ENCODE peak calls at places on chromosomes 4 and X, in ten cellular contexts. One of them, this sample, is unnamed. For H3K4me1, the result is how much of the 10 kb centered on the place peaks cover.

GRCh38 chrX:74178536-74178935 is 125.4 kb upstream of the ZCCHC13 start:
- DNase-seq in body of pancreas: no peak
- DNase-seq in fibroblast of lung: no peak
- DNase-seq in ascending aorta: no peak
- DNase-seq in psoas muscle: no peak
- DNase-seq in stomach: no peak
- DNase-seq in upper lobe of right lung: no peak
- DNase-seq in colonic mucosa: no peak
- DNase-seq in right atrium auricular region: no peak
- DNase-seq in upper lobe of left lung: peak
- DNase-seq in this sample: peak

GRCh38 chr4:76212851-76213414 is 691 bp downstream of the SCARB2 start:
- DNase-seq in body of pancreas: no peak
- DNase-seq in fibroblast of lung: peak
- DNase-seq in ascending aorta: no peak
- DNase-seq in psoas muscle: no peak
- DNase-seq in stomach: no peak
- DNase-seq in upper lobe of right lung: no peak
- DNase-seq in colonic mucosa: peak
- DNase-seq in right atrium auricular region: no peak
- DNase-seq in upper lobe of left lung: no peak
- DNase-seq in this sample: no peak

GRCh38 chr4:22897520-22898108 is 204.9 kb downstream of the GBA3 start:
- DNase-seq in body of pancreas: peak
- DNase-seq in fibroblast of lung: peak
- DNase-seq in ascending aorta: no peak
- DNase-seq in psoas muscle: no peak
- DNase-seq in stomach: peak
- DNase-seq in upper lobe of right lung: no peak
- DNase-seq in colonic mucosa: no peak
- DNase-seq in right atrium auricular region: no peak
- DNase-seq in upper lobe of left lung: no peak
- DNase-seq in this sample: no peak

GRCh38 chrX:15744181-15744867 is 6.3 kb downstream of the CA5B start:
- DNase-seq in body of pancreas: peak
- DNase-seq in fibroblast of lung: no peak
- DNase-seq in ascending aorta: no peak
- DNase-seq in psoas muscle: no peak
- DNase-seq in stomach: peak
- DNase-seq in upper lobe of right lung: no peak
- DNase-seq in colonic mucosa: no peak
- DNase-seq in right atrium auricular region: no peak
- DNase-seq in upper lobe of left lung: peak
- DNase-seq in this sample: no peak

GRCh38 chr4:107071108-107071507 is 35.0 kb upstream of the DKK2 start:
- DNase-seq in body of pancreas: no peak
- DNase-seq in fibroblast of lung: no peak
- DNase-seq in ascending aorta: no peak
- DNase-seq in psoas muscle: no peak
- DNase-seq in stomach: no peak
- DNase-seq in upper lobe of right lung: no peak
- DNase-seq in colonic mucosa: no peak
- DNase-seq in right atrium auricular region: no peak
- DNase-seq in upper lobe of left lung: no peak
- DNase-seq in this sample: no peak

GRCh38 chr4:74536557-74536956 is 91.6 kb downstream of the AREG start:
- DNase-seq in body of pancreas: no peak
- DNase-seq in fibroblast of lung: peak
- DNase-seq in ascending aorta: no peak
- DNase-seq in psoas muscle: no peak
- DNase-seq in stomach: no peak
- DNase-seq in upper lobe of right lung: no peak
- DNase-seq in colonic mucosa: no peak
- DNase-seq in right atrium auricular region: no peak
- DNase-seq in upper lobe of left lung: no peak
- DNase-seq in this sample: no peak

GRCh38 chr4:38114435-38114834 is 154.2 kb downstream of the PTTG2 start:
- DNase-seq in body of pancreas: no peak
- DNase-seq in fibroblast of lung: no peak
- DNase-seq in ascending aorta: no peak
- DNase-seq in psoas muscle: no peak
- DNase-seq in stomach: no peak
- DNase-seq in upper lobe of right lung: no peak
- DNase-seq in colonic mucosa: no peak
- DNase-seq in right atrium auricular region: no peak
- DNase-seq in upper lobe of left lung: no peak
- DNase-seq in this sample: no peak

GRCh38 chrX:139078342-139078741 is 366.8 kb upstream of the FGF13 start:
- DNase-seq in body of pancreas: no peak
- DNase-seq in fibroblast of lung: no peak
- DNase-seq in ascending aorta: no peak
- DNase-seq in psoas muscle: no peak
- DNase-seq in stomach: no peak
- DNase-seq in upper lobe of right lung: no peak
- DNase-seq in colonic mucosa: no peak
- DNase-seq in right atrium auricular region: no peak
- DNase-seq in upper lobe of left lung: no peak
- DNase-seq in this sample: no peak

DNA sequence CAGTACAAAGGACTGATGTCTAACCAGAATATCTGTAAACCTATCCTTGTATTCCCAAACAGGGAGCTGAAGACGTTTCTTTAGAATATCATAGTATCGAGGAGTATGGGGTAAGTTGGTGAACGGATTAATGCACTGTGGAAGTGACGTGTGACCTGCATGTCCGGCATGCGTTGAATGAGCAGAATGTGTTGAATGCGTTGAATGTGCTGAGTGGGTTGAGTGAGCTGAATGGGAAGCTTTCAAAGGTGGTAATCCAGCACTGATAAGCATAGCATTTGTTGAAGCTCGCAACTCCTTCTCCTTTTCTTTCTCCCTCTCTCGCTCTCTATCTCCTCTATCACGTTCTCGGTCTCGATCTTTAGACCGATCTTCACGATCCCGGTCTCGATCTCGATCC is 8.1 kb downstream of the DHX15 start:
- DNase-seq in body of pancreas: no peak
- DNase-seq in fibroblast of lung: no peak
- DNase-seq in ascending aorta: no peak
- DNase-seq in psoas muscle: no peak
- DNase-seq in stomach: no peak
- DNase-seq in upper lobe of right lung: no peak
- DNase-seq in colonic mucosa: no peak
- DNase-seq in right atrium auricular region: no peak
- DNase-seq in upper lobe of left lung: no peak
- DNase-seq in this sample: no peak
- H3K4me1 ChIP-seq in body of pancreas: under half
- H3K4me1 ChIP-seq in fibroblast of lung: under half
- H3K4me1 ChIP-seq in ascending aorta: under half
- H3K4me1 ChIP-seq in psoas muscle: under half
- H3K4me1 ChIP-seq in stomach: under half
- H3K4me1 ChIP-seq in upper lobe of right lung: under half
- H3K4me1 ChIP-seq in colonic mucosa: under half
- H3K4me1 ChIP-seq in right atrium auricular region: under half
- H3K4me1 ChIP-seq in upper lobe of left lung: under half
- H3K4me1 ChIP-seq in this sample: under half

GRCh38 chrX:153944140-153944799 is at the start of gene RENBP:
- DNase-seq in body of pancreas: peak
- DNase-seq in fibroblast of lung: no peak
- DNase-seq in ascending aorta: no peak
- DNase-seq in psoas muscle: no peak
- DNase-seq in stomach: peak
- DNase-seq in upper lobe of right lung: peak
- DNase-seq in colonic mucosa: no peak
- DNase-seq in right atrium auricular region: no peak
- DNase-seq in upper lobe of left lung: no peak
- DNase-seq in this sample: peak

GRCh38 chrX:153948002-153948466 is 3.6 kb upstream of the RENBP start:
- DNase-seq in body of pancreas: no peak
- DNase-seq in fibroblast of lung: no peak
- DNase-seq in ascending aorta: no peak
- DNase-seq in psoas muscle: no peak
- DNase-seq in stomach: no peak
- DNase-seq in upper lobe of right lung: no peak
- DNase-seq in colonic mucosa: no peak
- DNase-seq in right atrium auricular region: no peak
- DNase-seq in upper lobe of left lung: no peak
- DNase-seq in this sample: no peak

GRCh38 chrX:153946910-153947769 is 2.7 kb upstream of the RENBP start:
- DNase-seq in body of pancreas: peak
- DNase-seq in fibroblast of lung: peak
- DNase-seq in ascending aorta: peak
- DNase-seq in psoas muscle: peak
- DNase-seq in stomach: peak
- DNase-seq in upper lobe of right lung: peak
- DNase-seq in colonic mucosa: peak
- DNase-seq in right atrium auricular region: peak
- DNase-seq in upper lobe of left lung: no peak
- DNase-seq in this sample: peak

GRCh38 chrX:153944800-153945150 is 332 bp upstream of the RENBP start:
- DNase-seq in body of pancreas: no peak
- DNase-seq in fibroblast of lung: no peak
- DNase-seq in ascending aorta: no peak
- DNase-seq in psoas muscle: no peak
- DNase-seq in stomach: no peak
- DNase-seq in upper lobe of right lung: no peak
- DNase-seq in colonic mucosa: no peak
- DNase-seq in right atrium auricular region: no peak
- DNase-seq in upper lobe of left lung: no peak
- DNase-seq in this sample: no peak

GRCh38 chrX:153945956-153946909 is 1.8 kb upstream of the RENBP start:
- DNase-seq in body of pancreas: no peak
- DNase-seq in fibroblast of lung: no peak
- DNase-seq in ascending aorta: no peak
- DNase-seq in psoas muscle: no peak
- DNase-seq in stomach: no peak
- DNase-seq in upper lobe of right lung: no peak
- DNase-seq in colonic mucosa: no peak
- DNase-seq in right atrium auricular region: no peak
- DNase-seq in upper lobe of left lung: no peak
- DNase-seq in this sample: no peak
- H3K27ac ChIP-seq in body of pancreas: no peak
- H3K27ac ChIP-seq in fibroblast of lung: no peak
- H3K27ac ChIP-seq in ascending aorta: no peak
- H3K27ac ChIP-seq in psoas muscle: no peak
- H3K27ac ChIP-seq in stomach: no peak
- H3K27ac ChIP-seq in upper lobe of right lung: no peak
- H3K27ac ChIP-seq in colonic mucosa: no peak
- H3K27ac ChIP-seq in right atrium auricular region: no peak
- H3K27ac ChIP-seq in upper lobe of left lung: peak
- H3K27ac ChIP-seq in this sample: peak

GRCh38 chr4:15963001-15963451 is at the start of gene FGFBP2:
- DNase-seq in body of pancreas: peak
- DNase-seq in fibroblast of lung: peak
- DNase-seq in ascending aorta: no peak
- DNase-seq in psoas muscle: no peak
- DNase-seq in stomach: peak
- DNase-seq in upper lobe of right lung: no peak
- DNase-seq in colonic mucosa: peak
- DNase-seq in right atrium auricular region: no peak
- DNase-seq in upper lobe of left lung: no peak
- DNase-seq in this sample: peak

GRCh38 chr4:15963568-15963967 is 593 bp upstream of the FGFBP2 start:
- DNase-seq in body of pancreas: no peak
- DNase-seq in fibroblast of lung: no peak
- DNase-seq in ascending aorta: no peak
- DNase-seq in psoas muscle: no peak
- DNase-seq in stomach: no peak
- DNase-seq in upper lobe of right lung: peak
- DNase-seq in colonic mucosa: no peak
- DNase-seq in right atrium auricular region: no peak
- DNase-seq in upper lobe of left lung: no peak
- DNase-seq in this sample: peak

GRCh38 chr4:15965325-15965724 is 2.4 kb upstream of the FGFBP2 start:
- DNase-seq in body of pancreas: no peak
- DNase-seq in fibroblast of lung: no peak
- DNase-seq in ascending aorta: no peak
- DNase-seq in psoas muscle: no peak
- DNase-seq in stomach: no peak
- DNase-seq in upper lobe of right lung: no peak
- DNase-seq in colonic mucosa: no peak
- DNase-seq in right atrium auricular region: no peak
- DNase-seq in upper lobe of left lung: no peak
- DNase-seq in this sample: no peak

GRCh38 chr4:15964159-15964558 is 1.2 kb upstream of the FGFBP2 start:
- DNase-seq in body of pancreas: no peak
- DNase-seq in fibroblast of lung: no peak
- DNase-seq in ascending aorta: no peak
- DNase-seq in psoas muscle: no peak
- DNase-seq in stomach: no peak
- DNase-seq in upper lobe of right lung: no peak
- DNase-seq in colonic mucosa: no peak
- DNase-seq in right atrium auricular region: no peak
- DNase-seq in upper lobe of left lung: no peak
- DNase-seq in this sample: no peak

DNA sequence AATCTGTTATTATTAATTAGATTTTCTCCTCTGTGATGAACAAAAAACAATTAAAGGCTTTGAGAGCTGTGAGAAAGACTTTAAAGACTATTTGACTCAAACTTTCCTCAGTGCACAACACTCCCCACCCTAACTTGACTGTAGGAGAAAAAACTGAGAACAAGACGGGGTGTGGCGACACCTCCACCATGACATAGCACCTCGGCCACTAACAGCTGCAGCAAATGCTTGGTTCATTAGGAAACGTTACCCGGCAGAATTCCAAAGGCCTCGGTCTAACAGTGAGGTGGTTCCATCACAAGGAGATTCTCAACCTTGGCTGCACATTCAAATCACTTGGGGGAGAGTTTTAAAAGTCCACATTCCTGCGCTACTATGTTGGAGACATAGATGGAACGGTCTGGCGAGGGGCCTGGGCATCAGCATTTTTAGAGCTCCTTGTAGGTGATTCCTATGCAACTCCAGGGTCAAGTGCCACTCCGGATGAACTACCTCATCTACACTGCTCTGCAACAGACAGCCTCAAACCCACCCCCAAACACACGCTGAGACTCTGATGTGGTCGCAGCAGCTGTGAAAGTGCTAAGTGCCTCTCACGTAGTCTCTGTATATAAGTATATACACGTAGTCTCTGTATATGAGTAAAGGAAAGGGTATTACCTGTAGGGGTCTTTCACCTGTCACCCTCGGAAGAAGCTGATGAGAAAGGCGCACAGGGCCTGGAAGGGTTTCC is 1.0 kb downstream of the FGFBP2 start:
- DNase-seq in body of pancreas: no peak
- DNase-seq in fibroblast of lung: no peak
- DNase-seq in ascending aorta: no peak
- DNase-seq in psoas muscle: no peak
- DNase-seq in stomach: no peak
- DNase-seq in upper lobe of right lung: no peak
- DNase-seq in colonic mucosa: no peak
- DNase-seq in right atrium auricular region: no peak
- DNase-seq in upper lobe of left lung: no peak
- DNase-seq in this sample: no peak
- H3K4me1 ChIP-seq in body of pancreas: under half
- H3K4me1 ChIP-seq in fibroblast of lung: under half
- H3K4me1 ChIP-seq in ascending aorta: under half
- H3K4me1 ChIP-seq in psoas muscle: under half
- H3K4me1 ChIP-seq in stomach: under half
- H3K4me1 ChIP-seq in upper lobe of right lung: under half
- H3K4me1 ChIP-seq in colonic mucosa: under half
- H3K4me1 ChIP-seq in right atrium auricular region: under half
- H3K4me1 ChIP-seq in upper lobe of left lung: under half
- H3K4me1 ChIP-seq in this sample: under half

DNA sequence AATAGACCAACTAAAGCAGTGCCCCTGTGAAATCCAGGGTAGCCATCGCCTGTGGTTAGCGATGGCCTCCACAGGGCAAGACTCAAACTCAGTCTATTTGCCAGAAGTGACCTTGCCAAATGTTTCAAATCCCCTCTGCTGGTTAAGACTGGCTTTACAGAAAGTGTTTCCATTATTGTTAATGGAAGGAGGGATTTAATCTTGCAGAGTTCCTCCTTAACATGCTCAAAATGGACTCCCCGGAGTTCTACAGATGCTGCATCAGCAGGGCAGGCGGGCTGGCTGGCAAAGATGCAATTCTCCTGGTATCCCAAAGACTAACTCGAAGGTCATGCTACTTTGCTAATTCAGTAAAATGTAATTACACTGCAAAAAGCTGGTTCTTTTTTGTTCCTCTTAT is 313.0 kb upstream of the SLC7A11 start:
- DNase-seq in body of pancreas: no peak
- DNase-seq in fibroblast of lung: no peak
- DNase-seq in ascending aorta: no peak
- DNase-seq in psoas muscle: no peak
- DNase-seq in stomach: no peak
- DNase-seq in upper lobe of right lung: no peak
- DNase-seq in colonic mucosa: no peak
- DNase-seq in right atrium auricular region: no peak
- DNase-seq in upper lobe of left lung: no peak
- DNase-seq in this sample: no peak
- H3K27ac ChIP-seq in body of pancreas: no peak
- H3K27ac ChIP-seq in fibroblast of lung: no peak
- H3K27ac ChIP-seq in ascending aorta: no peak
- H3K27ac ChIP-seq in psoas muscle: no peak
- H3K27ac ChIP-seq in stomach: no peak
- H3K27ac ChIP-seq in upper lobe of right lung: no peak
- H3K27ac ChIP-seq in colonic mucosa: no peak
- H3K27ac ChIP-seq in right atrium auricular region: no peak
- H3K27ac ChIP-seq in upper lobe of left lung: no peak
- H3K27ac ChIP-seq in this sample: no peak